ENCODE peak calls at places on chromosomes 2 and 18, in seven cellular contexts. One of them, this sample, is unnamed.

GRCh38 chr2:217223222-217223930 is 363.5 kb upstream of the TNP1 start:
- DNase-seq in lung microvascular endothelial cell: peak; percentile 11
- DNase-seq in EH: peak; percentile 93
- DNase-seq in activated T-helper 1 cell treated with Interleukin-2 at 50 U/mL for 16 hours: no peak
- DNase-seq in ACHN: peak; percentile 3
- DNase-seq in NCI-H526: no peak
- DNase-seq in NB4: peak; percentile 96
- DNase-seq in this sample: no peak

GRCh38 chr2:157787364-157787938 is 88.7 kb downstream of the ACVR1 start:
- DNase-seq in ACHN: no peak
- DNase-seq in lung microvascular endothelial cell: no peak
- DNase-seq in EH: no peak
- DNase-seq in activated T-helper 1 cell treated with Interleukin-2 at 50 U/mL for 16 hours: no peak
- DNase-seq in NB4: no peak
- DNase-seq in NCI-H526: no peak
- DNase-seq in this sample: no peak

GRCh38 chr2:217940261-217941220 is 62.3 kb downstream of the TNS1 start:
- DNase-seq in EH: no peak
- DNase-seq in ACHN: no peak
- DNase-seq in lung microvascular endothelial cell: no peak
- DNase-seq in NB4: no peak
- DNase-seq in NCI-H526: no peak
- DNase-seq in activated T-helper 1 cell treated with Interleukin-2 at 50 U/mL for 16 hours: no peak
- DNase-seq in this sample: no peak

GRCh38 chr2:79723830-79724229 is 211.0 kb downstream of the CTNNA2 start:
- DNase-seq in ACHN: peak; percentile 92
- DNase-seq in lung microvascular endothelial cell: no peak
- DNase-seq in NCI-H526: no peak
- DNase-seq in activated T-helper 1 cell treated with Interleukin-2 at 50 U/mL for 16 hours: no peak
- DNase-seq in NB4: no peak
- DNase-seq in EH: peak; percentile 99
- DNase-seq in this sample: no peak

GRCh38 chr18:7174359-7175107 is 56.4 kb upstream of the LRRC30 start:
- DNase-seq in ACHN: peak; percentile 12
- DNase-seq in lung microvascular endothelial cell: no peak
- DNase-seq in EH: peak; percentile 47
- DNase-seq in activated T-helper 1 cell treated with Interleukin-2 at 50 U/mL for 16 hours: no peak
- DNase-seq in NCI-H526: no peak
- DNase-seq in NB4: peak; percentile 21
- DNase-seq in this sample: no peak

GRCh38 chr18:7349181-7349837 is 118.4 kb downstream of the LRRC30 start:
- DNase-seq in NCI-H526: no peak
- DNase-seq in NB4: peak; percentile 7
- DNase-seq in activated T-helper 1 cell treated with Interleukin-2 at 50 U/mL for 16 hours: no peak
- DNase-seq in EH: no peak
- DNase-seq in lung microvascular endothelial cell: no peak
- DNase-seq in ACHN: no peak
- DNase-seq in this sample: no peak

GRCh38 chr2:145018502-145018901 is 498.6 kb upstream of the ZEB2 start:
- DNase-seq in NB4: no peak
- DNase-seq in NCI-H526: no peak
- DNase-seq in lung microvascular endothelial cell: no peak
- DNase-seq in ACHN: no peak
- DNase-seq in EH: no peak
- DNase-seq in activated T-helper 1 cell treated with Interleukin-2 at 50 U/mL for 16 hours: no peak
- DNase-seq in this sample: no peak

GRCh38 chr2:208074610-208075356 is 49.5 kb upstream of the PLEKHM3 start:
- DNase-seq in activated T-helper 1 cell treated with Interleukin-2 at 50 U/mL for 16 hours: no peak
- DNase-seq in EH: peak; percentile 24
- DNase-seq in NCI-H526: no peak
- DNase-seq in NB4: no peak
- DNase-seq in lung microvascular endothelial cell: no peak
- DNase-seq in ACHN: no peak
- DNase-seq in this sample: no peak

GRCh38 chr2:18991177-18992168 is 366.9 kb downstream of the OSR1 start:
- DNase-seq in lung microvascular endothelial cell: peak; percentile 66
- DNase-seq in NCI-H526: no peak
- DNase-seq in NB4: no peak
- DNase-seq in EH: peak; percentile 95
- DNase-seq in activated T-helper 1 cell treated with Interleukin-2 at 50 U/mL for 16 hours: no peak
- DNase-seq in ACHN: peak; percentile 47
- DNase-seq in this sample: peak; percentile 55

GRCh38 chr2:176508374-176508773 is 239.1 kb downstream of the MTX2 start:
- DNase-seq in NB4: no peak
- DNase-seq in EH: no peak
- DNase-seq in activated T-helper 1 cell treated with Interleukin-2 at 50 U/mL for 16 hours: no peak
- DNase-seq in ACHN: no peak
- DNase-seq in NCI-H526: no peak
- DNase-seq in lung microvascular endothelial cell: no peak
- DNase-seq in this sample: no peak

GRCh38 chr2:211469660-211470059 is 913.3 kb downstream of the CPS1 start:
- DNase-seq in lung microvascular endothelial cell: no peak
- DNase-seq in NB4: no peak
- DNase-seq in ACHN: no peak
- DNase-seq in NCI-H526: no peak
- DNase-seq in EH: no peak
- DNase-seq in activated T-helper 1 cell treated with Interleukin-2 at 50 U/mL for 16 hours: no peak
- DNase-seq in this sample: no peak

GRCh38 chr2:63651361-63651760 is 62.6 kb downstream of the MDH1 start:
- DNase-seq in NCI-H526: no peak
- DNase-seq in ACHN: no peak
- DNase-seq in activated T-helper 1 cell treated with Interleukin-2 at 50 U/mL for 16 hours: no peak
- DNase-seq in lung microvascular endothelial cell: no peak
- DNase-seq in NB4: no peak
- DNase-seq in EH: no peak
- DNase-seq in this sample: no peak

GRCh38 chr2:144946263-144946662 is 426.3 kb upstream of the ZEB2 start:
- DNase-seq in NB4: peak; percentile 80
- DNase-seq in EH: peak; percentile 15
- DNase-seq in lung microvascular endothelial cell: no peak
- DNase-seq in activated T-helper 1 cell treated with Interleukin-2 at 50 U/mL for 16 hours: no peak
- DNase-seq in ACHN: no peak
- DNase-seq in NCI-H526: no peak
- DNase-seq in this sample: no peak

GRCh38 chr2:156333951-156334495 is 1.5 kb upstream of the NR4A2 start:
- DNase-seq in NCI-H526: peak; percentile 85
- DNase-seq in EH: peak; percentile 53
- DNase-seq in activated T-helper 1 cell treated with Interleukin-2 at 50 U/mL for 16 hours: peak; percentile 20
- DNase-seq in lung microvascular endothelial cell: peak; percentile 75
- DNase-seq in NB4: peak; percentile 89
- DNase-seq in ACHN: peak; percentile 71
- DNase-seq in this sample: peak; percentile 92

GRCh38 chr2:238242731-238243495 is 3.1 kb upstream of the HES6 start:
- DNase-seq in activated T-helper 1 cell treated with Interleukin-2 at 50 U/mL for 16 hours: no peak
- DNase-seq in lung microvascular endothelial cell: no peak
- DNase-seq in NB4: peak; percentile 55
- DNase-seq in ACHN: no peak
- DNase-seq in NCI-H526: peak; percentile 72
- DNase-seq in EH: no peak
- DNase-seq in this sample: no peak

GRCh38 chr18:79616651-79617518 is 62.7 kb upstream of the CTDP1 start:
- DNase-seq in lung microvascular endothelial cell: peak; percentile 34
- DNase-seq in NB4: no peak
- DNase-seq in activated T-helper 1 cell treated with Interleukin-2 at 50 U/mL for 16 hours: no peak
- DNase-seq in NCI-H526: no peak
- DNase-seq in EH: peak; percentile 27
- DNase-seq in ACHN: no peak
- DNase-seq in this sample: peak; percentile 71

GRCh38 chr18:13831864-13832508 is 8.0 kb downstream of the MC5R start:
- DNase-seq in NCI-H526: peak; percentile 52
- DNase-seq in EH: no peak
- DNase-seq in ACHN: peak; percentile 4
- DNase-seq in lung microvascular endothelial cell: peak; percentile 44
- DNase-seq in activated T-helper 1 cell treated with Interleukin-2 at 50 U/mL for 16 hours: no peak
- DNase-seq in NB4: no peak
- DNase-seq in this sample: no peak

GRCh38 chr2:102037681-102038080 is 45.9 kb downstream of the IL1R2 start:
- DNase-seq in lung microvascular endothelial cell: no peak
- DNase-seq in NB4: no peak
- DNase-seq in activated T-helper 1 cell treated with Interleukin-2 at 50 U/mL for 16 hours: no peak
- DNase-seq in EH: peak; percentile 82
- DNase-seq in ACHN: no peak
- DNase-seq in NCI-H526: no peak
- DNase-seq in this sample: no peak

GRCh38 chr2:240812301-240812680 is 7.7 kb downstream of the KIF1A start:
- DNase-seq in ACHN: no peak
- DNase-seq in activated T-helper 1 cell treated with Interleukin-2 at 50 U/mL for 16 hours: no peak
- DNase-seq in NB4: no peak
- DNase-seq in NCI-H526: no peak
- DNase-seq in EH: no peak
- DNase-seq in lung microvascular endothelial cell: no peak
- DNase-seq in this sample: no peak

GRCh38 chr2:114507744-114508143 is 65.3 kb downstream of the DPP10 start:
- DNase-seq in activated T-helper 1 cell treated with Interleukin-2 at 50 U/mL for 16 hours: no peak
- DNase-seq in ACHN: no peak
- DNase-seq in EH: no peak
- DNase-seq in lung microvascular endothelial cell: no peak
- DNase-seq in NCI-H526: no peak
- DNase-seq in NB4: no peak
- DNase-seq in this sample: no peak

GRCh38 chr18:56645415-56646016 is 5.6 kb upstream of the WDR7 start:
- DNase-seq in NCI-H526: peak; percentile 50
- DNase-seq in NB4: peak; percentile 46
- DNase-seq in lung microvascular endothelial cell: peak; percentile 40
- DNase-seq in EH: peak; percentile 11
- DNase-seq in activated T-helper 1 cell treated with Interleukin-2 at 50 U/mL for 16 hours: no peak
- DNase-seq in ACHN: peak; percentile 27
- DNase-seq in this sample: no peak

GRCh38 chr18:79862562-79862961 is 64.8 kb downstream of the KCNG2 start:
- DNase-seq in lung microvascular endothelial cell: no peak
- DNase-seq in NCI-H526: no peak
- DNase-seq in EH: no peak
- DNase-seq in activated T-helper 1 cell treated with Interleukin-2 at 50 U/mL for 16 hours: no peak
- DNase-seq in NB4: no peak
- DNase-seq in ACHN: no peak
- DNase-seq in this sample: peak; percentile 47

GRCh38 chr2:42639340-42640077 is 71.1 kb downstream of the MTA3 start:
- DNase-seq in NCI-H526: no peak
- DNase-seq in lung microvascular endothelial cell: no peak
- DNase-seq in activated T-helper 1 cell treated with Interleukin-2 at 50 U/mL for 16 hours: no peak
- DNase-seq in EH: no peak
- DNase-seq in ACHN: no peak
- DNase-seq in NB4: no peak
- DNase-seq in this sample: no peak

GRCh38 chr18:12531747-12532146 is 124.0 kb downstream of the PRELID3A start:
- DNase-seq in activated T-helper 1 cell treated with Interleukin-2 at 50 U/mL for 16 hours: no peak
- DNase-seq in EH: no peak
- DNase-seq in lung microvascular endothelial cell: no peak
- DNase-seq in ACHN: no peak
- DNase-seq in NCI-H526: peak; percentile 1
- DNase-seq in NB4: no peak
- DNase-seq in this sample: no peak

GRCh38 chr2:101341901-101342624 is 33.6 kb upstream of the RNF149 start:
- DNase-seq in activated T-helper 1 cell treated with Interleukin-2 at 50 U/mL for 16 hours: peak; percentile 50
- DNase-seq in EH: peak; percentile 73
- DNase-seq in lung microvascular endothelial cell: peak; percentile 76
- DNase-seq in NCI-H526: peak; percentile 88
- DNase-seq in ACHN: peak; percentile 72
- DNase-seq in NB4: peak; percentile 81
- DNase-seq in this sample: peak; percentile 88

GRCh38 chr2:226378733-226379132 is 420.9 kb downstream of the IRS1 start:
- DNase-seq in NB4: no peak
- DNase-seq in NCI-H526: no peak
- DNase-seq in lung microvascular endothelial cell: no peak
- DNase-seq in EH: peak; percentile 38
- DNase-seq in activated T-helper 1 cell treated with Interleukin-2 at 50 U/mL for 16 hours: no peak
- DNase-seq in ACHN: no peak
- DNase-seq in this sample: no peak

GRCh38 chr2:47016172-47016913 is 100.7 kb upstream of the MCFD2 start:
- DNase-seq in NB4: peak; percentile 70
- DNase-seq in NCI-H526: peak; percentile 34
- DNase-seq in ACHN: peak; percentile 73
- DNase-seq in activated T-helper 1 cell treated with Interleukin-2 at 50 U/mL for 16 hours: no peak
- DNase-seq in lung microvascular endothelial cell: no peak
- DNase-seq in EH: peak; percentile 96
- DNase-seq in this sample: no peak

GRCh38 chr2:46451131-46451711 is 28.1 kb upstream of the TMEM247 start:
- DNase-seq in NB4: no peak
- DNase-seq in EH: peak; percentile 55
- DNase-seq in NCI-H526: no peak
- DNase-seq in ACHN: no peak
- DNase-seq in activated T-helper 1 cell treated with Interleukin-2 at 50 U/mL for 16 hours: no peak
- DNase-seq in lung microvascular endothelial cell: no peak
- DNase-seq in this sample: no peak

This sample was measured in suprapubic skin.